ENCODE peak calls at places on chromosomes 4 and X, in eight cellular contexts. One of them, this sample, is unnamed.

GRCh38 chrX:9902651-9903050 is 64.5 kb upstream of the CLDN34 start:
- DNase-seq in effector memory CD4-positive, alpha-beta T cell: no peak
- DNase-seq in ecto neural progenitor cell: no peak
- DNase-seq in NCI-H345: no peak
- DNase-seq in esophagus muscularis mucosa: no peak
- DNase-seq in progenitor cell of endocrine pancreas: no peak
- DNase-seq in GM10248: no peak
- DNase-seq in Calu3: no peak
- DNase-seq in this sample: no peak

GRCh38 chr4:6257243-6258025 is 12.2 kb upstream of the WFS1 start:
- DNase-seq in effector memory CD4-positive, alpha-beta T cell: no peak
- DNase-seq in ecto neural progenitor cell: no peak
- DNase-seq in NCI-H345: no peak
- DNase-seq in esophagus muscularis mucosa: no peak
- DNase-seq in progenitor cell of endocrine pancreas: no peak
- DNase-seq in GM10248: no peak
- DNase-seq in Calu3: peak; percentile 29
- DNase-seq in this sample: no peak

GRCh38 chr4:127634181-127634580 is 1.4 kb downstream of the INTU start:
- DNase-seq in effector memory CD4-positive, alpha-beta T cell: no peak
- DNase-seq in ecto neural progenitor cell: no peak
- DNase-seq in NCI-H345: no peak
- DNase-seq in esophagus muscularis mucosa: no peak
- DNase-seq in progenitor cell of endocrine pancreas: no peak
- DNase-seq in GM10248: no peak
- DNase-seq in Calu3: no peak
- DNase-seq in this sample: no peak

GRCh38 chrX:56788229-56788628 is 59.2 kb downstream of the NBDY start:
- DNase-seq in effector memory CD4-positive, alpha-beta T cell: no peak
- DNase-seq in ecto neural progenitor cell: no peak
- DNase-seq in NCI-H345: no peak
- DNase-seq in esophagus muscularis mucosa: no peak
- DNase-seq in progenitor cell of endocrine pancreas: no peak
- DNase-seq in GM10248: no peak
- DNase-seq in Calu3: no peak
- DNase-seq in this sample: no peak

GRCh38 chrX:74529311-74529710 is 85.1 kb downstream of the RLIM start:
- DNase-seq in effector memory CD4-positive, alpha-beta T cell: no peak
- DNase-seq in ecto neural progenitor cell: peak; percentile 6
- DNase-seq in NCI-H345: no peak
- DNase-seq in esophagus muscularis mucosa: no peak
- DNase-seq in progenitor cell of endocrine pancreas: no peak
- DNase-seq in GM10248: no peak
- DNase-seq in Calu3: no peak
- DNase-seq in this sample: no peak

GRCh38 chr4:4424499-4425115 is 37.7 kb downstream of the NSG1 start:
- DNase-seq in effector memory CD4-positive, alpha-beta T cell: no peak
- DNase-seq in ecto neural progenitor cell: no peak
- DNase-seq in NCI-H345: no peak
- DNase-seq in esophagus muscularis mucosa: no peak
- DNase-seq in progenitor cell of endocrine pancreas: no peak
- DNase-seq in GM10248: no peak
- DNase-seq in Calu3: no peak
- DNase-seq in this sample: no peak

GRCh38 chrX:101602077-101602476 is 15.7 kb downstream of the ARMCX6 start:
- DNase-seq in effector memory CD4-positive, alpha-beta T cell: no peak
- DNase-seq in ecto neural progenitor cell: no peak
- DNase-seq in NCI-H345: no peak
- DNase-seq in esophagus muscularis mucosa: no peak
- DNase-seq in progenitor cell of endocrine pancreas: no peak
- DNase-seq in GM10248: no peak
- DNase-seq in Calu3: no peak
- DNase-seq in this sample: no peak

GRCh38 chr4:38489924-38490639 is 173.9 kb upstream of the KLF3 start:
- DNase-seq in effector memory CD4-positive, alpha-beta T cell: no peak
- DNase-seq in ecto neural progenitor cell: peak; percentile 51
- DNase-seq in NCI-H345: no peak
- DNase-seq in esophagus muscularis mucosa: peak; percentile 70
- DNase-seq in progenitor cell of endocrine pancreas: no peak
- DNase-seq in GM10248: no peak
- DNase-seq in Calu3: peak; percentile 57
- DNase-seq in this sample: no peak

GRCh38 chrX:45070116-45071007 is 130.3 kb downstream of the DIPK2B start:
- DNase-seq in effector memory CD4-positive, alpha-beta T cell: no peak
- DNase-seq in ecto neural progenitor cell: no peak
- DNase-seq in NCI-H345: peak; percentile 34
- DNase-seq in esophagus muscularis mucosa: no peak
- DNase-seq in progenitor cell of endocrine pancreas: no peak
- DNase-seq in GM10248: peak; percentile 9
- DNase-seq in Calu3: peak; percentile 12
- DNase-seq in this sample: no peak

GRCh38 chr4:90127706-90128345 is 632 bp downstream of the CCSER1 start:
- DNase-seq in effector memory CD4-positive, alpha-beta T cell: no peak
- DNase-seq in ecto neural progenitor cell: peak; percentile 72
- DNase-seq in NCI-H345: no peak
- DNase-seq in esophagus muscularis mucosa: no peak
- DNase-seq in progenitor cell of endocrine pancreas: peak; percentile 53
- DNase-seq in GM10248: peak; percentile 14
- DNase-seq in Calu3: peak; percentile 18
- DNase-seq in this sample: peak; percentile 43

GRCh38 chr4:25993564-25994185 is 79.7 kb downstream of the SMIM20 start:
- DNase-seq in effector memory CD4-positive, alpha-beta T cell: no peak
- DNase-seq in ecto neural progenitor cell: peak; percentile 83
- DNase-seq in NCI-H345: no peak
- DNase-seq in esophagus muscularis mucosa: no peak
- DNase-seq in progenitor cell of endocrine pancreas: no peak
- DNase-seq in GM10248: peak; percentile 42
- DNase-seq in Calu3: peak; percentile 10
- DNase-seq in this sample: peak; percentile 75

GRCh38 chr4:16909245-16909644 is 10.8 kb upstream of the LDB2 start:
- DNase-seq in effector memory CD4-positive, alpha-beta T cell: no peak
- DNase-seq in ecto neural progenitor cell: no peak
- DNase-seq in NCI-H345: no peak
- DNase-seq in esophagus muscularis mucosa: no peak
- DNase-seq in progenitor cell of endocrine pancreas: no peak
- DNase-seq in GM10248: no peak
- DNase-seq in Calu3: no peak
- DNase-seq in this sample: no peak

GRCh38 chr4:101643201-101643600 is 147.3 kb upstream of the BANK1 start:
- DNase-seq in effector memory CD4-positive, alpha-beta T cell: no peak
- DNase-seq in ecto neural progenitor cell: no peak
- DNase-seq in NCI-H345: no peak
- DNase-seq in esophagus muscularis mucosa: no peak
- DNase-seq in progenitor cell of endocrine pancreas: no peak
- DNase-seq in GM10248: no peak
- DNase-seq in Calu3: no peak
- DNase-seq in this sample: no peak

GRCh38 chr4:178414042-178414441 is 971.8 kb upstream of the AGA start:
- DNase-seq in effector memory CD4-positive, alpha-beta T cell: no peak
- DNase-seq in ecto neural progenitor cell: no peak
- DNase-seq in NCI-H345: no peak
- DNase-seq in esophagus muscularis mucosa: no peak
- DNase-seq in progenitor cell of endocrine pancreas: no peak
- DNase-seq in GM10248: no peak
- DNase-seq in Calu3: no peak
- DNase-seq in this sample: no peak

GRCh38 chr4:188329526-188329925 is 190.3 kb downstream of the TRIML1 start:
- DNase-seq in effector memory CD4-positive, alpha-beta T cell: no peak
- DNase-seq in ecto neural progenitor cell: no peak
- DNase-seq in NCI-H345: no peak
- DNase-seq in esophagus muscularis mucosa: no peak
- DNase-seq in progenitor cell of endocrine pancreas: no peak
- DNase-seq in GM10248: no peak
- DNase-seq in Calu3: no peak
- DNase-seq in this sample: no peak

GRCh38 chr4:176883108-176883550 is 90.4 kb upstream of the VEGFC start:
- DNase-seq in effector memory CD4-positive, alpha-beta T cell: no peak
- DNase-seq in ecto neural progenitor cell: no peak
- DNase-seq in NCI-H345: no peak
- DNase-seq in esophagus muscularis mucosa: no peak
- DNase-seq in progenitor cell of endocrine pancreas: no peak
- DNase-seq in GM10248: no peak
- DNase-seq in Calu3: no peak
- DNase-seq in this sample: no peak

GRCh38 chr4:176654565-176655216 is 138.0 kb downstream of the VEGFC start:
- DNase-seq in effector memory CD4-positive, alpha-beta T cell: no peak
- DNase-seq in ecto neural progenitor cell: no peak
- DNase-seq in NCI-H345: no peak
- DNase-seq in esophagus muscularis mucosa: no peak
- DNase-seq in progenitor cell of endocrine pancreas: no peak
- DNase-seq in GM10248: no peak
- DNase-seq in Calu3: no peak
- DNase-seq in this sample: no peak

GRCh38 chrX:39850630-39851152 is 247.1 kb downstream of the BCOR start:
- DNase-seq in effector memory CD4-positive, alpha-beta T cell: no peak
- DNase-seq in ecto neural progenitor cell: no peak
- DNase-seq in NCI-H345: no peak
- DNase-seq in esophagus muscularis mucosa: no peak
- DNase-seq in progenitor cell of endocrine pancreas: no peak
- DNase-seq in GM10248: no peak
- DNase-seq in Calu3: no peak
- DNase-seq in this sample: no peak

GRCh38 chr4:124943145-124943889 is 230.8 kb upstream of the ANKRD50 start:
- DNase-seq in effector memory CD4-positive, alpha-beta T cell: no peak
- DNase-seq in ecto neural progenitor cell: no peak
- DNase-seq in NCI-H345: no peak
- DNase-seq in esophagus muscularis mucosa: no peak
- DNase-seq in progenitor cell of endocrine pancreas: no peak
- DNase-seq in GM10248: no peak
- DNase-seq in Calu3: no peak
- DNase-seq in this sample: no peak

GRCh38 chrX:32472364-32472763 is 739.0 kb downstream of the DMD start:
- DNase-seq in effector memory CD4-positive, alpha-beta T cell: no peak
- DNase-seq in ecto neural progenitor cell: no peak
- DNase-seq in NCI-H345: no peak
- DNase-seq in esophagus muscularis mucosa: no peak
- DNase-seq in progenitor cell of endocrine pancreas: no peak
- DNase-seq in GM10248: no peak
- DNase-seq in Calu3: no peak
- DNase-seq in this sample: no peak

GRCh38 chr4:77819409-77819835 is 254 bp upstream of the CNOT6L start:
- DNase-seq in effector memory CD4-positive, alpha-beta T cell: no peak
- DNase-seq in ecto neural progenitor cell: peak; percentile 77
- DNase-seq in NCI-H345: peak; percentile 15
- DNase-seq in esophagus muscularis mucosa: no peak
- DNase-seq in progenitor cell of endocrine pancreas: peak; percentile 24
- DNase-seq in GM10248: no peak
- DNase-seq in Calu3: peak; percentile 27
- DNase-seq in this sample: no peak

GRCh38 chr4:28565434-28565833 is 1704.8 kb downstream of the STIM2 start:
- DNase-seq in effector memory CD4-positive, alpha-beta T cell: no peak
- DNase-seq in ecto neural progenitor cell: no peak
- DNase-seq in NCI-H345: no peak
- DNase-seq in esophagus muscularis mucosa: no peak
- DNase-seq in progenitor cell of endocrine pancreas: no peak
- DNase-seq in GM10248: no peak
- DNase-seq in Calu3: no peak
- DNase-seq in this sample: no peak

GRCh38 chr4:155618183-155618838 is 48.3 kb upstream of the GUCY1A1 start:
- DNase-seq in effector memory CD4-positive, alpha-beta T cell: no peak
- DNase-seq in ecto neural progenitor cell: no peak
- DNase-seq in NCI-H345: no peak
- DNase-seq in esophagus muscularis mucosa: no peak
- DNase-seq in progenitor cell of endocrine pancreas: no peak
- DNase-seq in GM10248: no peak
- DNase-seq in Calu3: no peak
- DNase-seq in this sample: no peak

GRCh38 chr4:141109983-141110382 is 23.3 kb downstream of the RNF150 start:
- DNase-seq in effector memory CD4-positive, alpha-beta T cell: no peak
- DNase-seq in ecto neural progenitor cell: no peak
- DNase-seq in NCI-H345: no peak
- DNase-seq in esophagus muscularis mucosa: no peak
- DNase-seq in progenitor cell of endocrine pancreas: no peak
- DNase-seq in GM10248: no peak
- DNase-seq in Calu3: no peak
- DNase-seq in this sample: no peak

GRCh38 chrX:153861147-153861546 is 24.8 kb downstream of the L1CAM start:
- DNase-seq in effector memory CD4-positive, alpha-beta T cell: no peak
- DNase-seq in ecto neural progenitor cell: no peak
- DNase-seq in NCI-H345: no peak
- DNase-seq in esophagus muscularis mucosa: no peak
- DNase-seq in progenitor cell of endocrine pancreas: no peak
- DNase-seq in GM10248: no peak
- DNase-seq in Calu3: no peak
- DNase-seq in this sample: no peak

GRCh38 chrX:39519566-39520301 is 578.0 kb downstream of the BCOR start:
- DNase-seq in effector memory CD4-positive, alpha-beta T cell: no peak
- DNase-seq in ecto neural progenitor cell: no peak
- DNase-seq in NCI-H345: no peak
- DNase-seq in esophagus muscularis mucosa: no peak
- DNase-seq in progenitor cell of endocrine pancreas: no peak
- DNase-seq in GM10248: no peak
- DNase-seq in Calu3: no peak
- DNase-seq in this sample: no peak

GRCh38 chr4:109302366-109303140 is at the start of gene COL25A1:
- DNase-seq in effector memory CD4-positive, alpha-beta T cell: peak; percentile 17
- DNase-seq in ecto neural progenitor cell: peak; percentile 94
- DNase-seq in NCI-H345: no peak
- DNase-seq in esophagus muscularis mucosa: no peak
- DNase-seq in progenitor cell of endocrine pancreas: peak; percentile 77
- DNase-seq in GM10248: peak; percentile 21
- DNase-seq in Calu3: no peak
- DNase-seq in this sample: peak; percentile 89

GRCh38 chrX:46662188-46662587 is 88.6 kb downstream of the CHST7 start:
- DNase-seq in effector memory CD4-positive, alpha-beta T cell: no peak
- DNase-seq in ecto neural progenitor cell: no peak
- DNase-seq in NCI-H345: no peak
- DNase-seq in esophagus muscularis mucosa: no peak
- DNase-seq in progenitor cell of endocrine pancreas: no peak
- DNase-seq in GM10248: no peak
- DNase-seq in Calu3: no peak
- DNase-seq in this sample: no peak

GRCh38 chrX:130055103-130055502 is 55.2 kb downstream of the ELF4 start:
- DNase-seq in effector memory CD4-positive, alpha-beta T cell: no peak
- DNase-seq in ecto neural progenitor cell: no peak
- DNase-seq in NCI-H345: no peak
- DNase-seq in esophagus muscularis mucosa: no peak
- DNase-seq in progenitor cell of endocrine pancreas: no peak
- DNase-seq in GM10248: no peak
- DNase-seq in Calu3: no peak
- DNase-seq in this sample: no peak

GRCh38 chr4:152064753-152065152 is 303.9 kb upstream of the GATB start:
- DNase-seq in effector memory CD4-positive, alpha-beta T cell: no peak
- DNase-seq in ecto neural progenitor cell: no peak
- DNase-seq in NCI-H345: no peak
- DNase-seq in esophagus muscularis mucosa: no peak
- DNase-seq in progenitor cell of endocrine pancreas: no peak
- DNase-seq in GM10248: no peak
- DNase-seq in Calu3: no peak
- DNase-seq in this sample: no peak

GRCh38 chr4:188110741-188111458 is 1.5 kb upstream of the TRIML2 start:
- DNase-seq in effector memory CD4-positive, alpha-beta T cell: no peak
- DNase-seq in ecto neural progenitor cell: no peak
- DNase-seq in NCI-H345: no peak
- DNase-seq in esophagus muscularis mucosa: no peak
- DNase-seq in progenitor cell of endocrine pancreas: no peak
- DNase-seq in GM10248: no peak
- DNase-seq in Calu3: no peak
- DNase-seq in this sample: no peak

GRCh38 chr4:3257691-3258482 is 8.9 kb downstream of the MSANTD1 start:
- DNase-seq in effector memory CD4-positive, alpha-beta T cell: no peak
- DNase-seq in ecto neural progenitor cell: no peak
- DNase-seq in NCI-H345: no peak
- DNase-seq in esophagus muscularis mucosa: no peak
- DNase-seq in progenitor cell of endocrine pancreas: no peak
- DNase-seq in GM10248: no peak
- DNase-seq in Calu3: no peak
- DNase-seq in this sample: no peak

GRCh38 chr4:57109847-57110634 is at the start of gene IGFBP7:
- DNase-seq in effector memory CD4-positive, alpha-beta T cell: no peak
- DNase-seq in ecto neural progenitor cell: peak; percentile 63
- DNase-seq in NCI-H345: peak; percentile 7
- DNase-seq in esophagus muscularis mucosa: no peak
- DNase-seq in progenitor cell of endocrine pancreas: peak; percentile 28
- DNase-seq in GM10248: peak; percentile 24
- DNase-seq in Calu3: peak; percentile 18
- DNase-seq in this sample: no peak

GRCh38 chrX:2484232-2484631 is 16.5 kb downstream of the DHRSX start:
- DNase-seq in effector memory CD4-positive, alpha-beta T cell: no peak
- DNase-seq in ecto neural progenitor cell: no peak
- DNase-seq in NCI-H345: no peak
- DNase-seq in esophagus muscularis mucosa: no peak
- DNase-seq in progenitor cell of endocrine pancreas: no peak
- DNase-seq in GM10248: no peak
- DNase-seq in Calu3: no peak
- DNase-seq in this sample: no peak

This sample was measured in neuronal stem cell.